ENCODE peak calls at places on chromosomes 1 and 21, in five cellular contexts. Y, D, G, W and F are unnamed samples.

GRCh38 chr21:35428041-35428400 is 378.9 kb upstream of the RUNX1 start:
- DNase-seq in G (no peak), D (no peak), Y (peak; percentile 31), W (no peak), F (no peak)

GRCh38 chr1:231601775-231602674 is 24.6 kb upstream of the DISC1 start:
- DNase-seq in D (no peak), W (no peak), Y (no peak), G (no peak), F (no peak)

GRCh38 chr1:233343262-233343661 is 15.7 kb downstream of the MAP3K21 start:
- DNase-seq in D (no peak), G (no peak), Y (no peak), W (no peak), F (no peak)

GRCh38 chr1:110492573-110492972 is 26.4 kb downstream of the KCNA10 start:
- DNase-seq in G (no peak), D (no peak), W (no peak), Y (no peak), F (no peak)

GRCh38 chr1:233025156-233025555 is 74.7 kb downstream of the NTPCR start:
- DNase-seq in D (no peak), W (no peak), Y (no peak), G (no peak), F (peak; percentile 42)

GRCh38 chr1:160767417-160768294 is 28.3 kb upstream of the LY9 start:
- DNase-seq in D (peak; percentile 87), W (no peak), G (peak; percentile 36), Y (no peak), F (no peak)

GRCh38 chr1:81305997-81306452 is 494.7 kb upstream of the ADGRL2 start:
- DNase-seq in W (no peak), G (no peak), D (peak; percentile 36), Y (no peak), F (peak; percentile 18)

GRCh38 chr1:34901919-34902318 is 27.5 kb downstream of the DLGAP3 start:
- DNase-seq in W (no peak), Y (no peak), D (no peak), G (no peak), F (no peak)

GRCh38 chr1:17192394-17193221 is 12.3 kb upstream of the PADI1 start:
- DNase-seq in Y (peak; percentile 28), G (no peak), W (no peak), D (no peak), F (no peak)

GRCh38 chr1:55684131-55684650 is 469.0 kb upstream of the USP24 start:
- DNase-seq in Y (no peak), D (no peak), W (no peak), G (no peak), F (no peak)

GRCh38 chr1:151061012-151061401 is 810 bp downstream of the MLLT11 start:
- DNase-seq in W (no peak), G (no peak), D (no peak), Y (no peak), F (no peak)

GRCh38 chr1:56803561-56804156 is 15.5 kb downstream of the FYB2 start:
- DNase-seq in Y (no peak), D (peak; percentile 19), W (no peak), G (no peak), F (no peak)

GRCh38 chr21:29741761-29742160 is 198.0 kb downstream of the GRIK1 start:
- DNase-seq in W (no peak), Y (no peak), D (no peak), G (no peak), F (no peak)

GRCh38 chr1:85888961-85889360 is 180.7 kb upstream of the ZNHIT6 start:
- DNase-seq in W (no peak), G (no peak), Y (no peak), D (no peak), F (no peak)

GRCh38 chr1:55305735-55306134 is 90.6 kb upstream of the USP24 start:
- DNase-seq in D (peak; percentile 32), W (no peak), G (no peak), Y (no peak), F (no peak)

GRCh38 chr1:56200921-56201320 is 378.4 kb downstream of the PLPP3 start:
- DNase-seq in D (no peak), G (no peak), Y (no peak), W (no peak), F (no peak)

GRCh38 chr1:66521736-66522365 is 12.1 kb upstream of the SGIP1 start:
- DNase-seq in W (no peak), G (no peak), D (peak; percentile 84), Y (no peak), F (no peak)

GRCh38 chr1:160821627-160822026 is 25.7 kb downstream of the LY9 start:
- DNase-seq in W (no peak), G (no peak), Y (no peak), D (no peak), F (no peak)

GRCh38 chr1:248000169-248000568 is 13.3 kb upstream of the OR2L5 start:
- DNase-seq in W (no peak), D (peak; percentile 23), Y (no peak), G (no peak), F (no peak)

GRCh38 chr1:20137604-20138003 is 1.5 kb upstream of the PLA2G2F start:
- DNase-seq in Y (no peak), D (no peak), W (no peak), G (no peak), F (no peak)

GRCh38 chr1:100971021-100971420 is 54.6 kb downstream of the DPH5 start:
- DNase-seq in D (no peak), Y (no peak), G (no peak), W (no peak), F (no peak)

GRCh38 chr1:54798206-54798605 is 2.9 kb downstream of the TTC22 start:
- DNase-seq in D (no peak), Y (no peak), W (no peak), G (no peak), F (no peak)

GRCh38 chr1:217048104-217048707 is 325.0 kb upstream of the ESRRG start:
- DNase-seq in Y (no peak), G (no peak), D (no peak), W (no peak), F (peak; percentile 6)

GRCh38 chr1:115337633-115338456 is at the start of gene NGF:
- DNase-seq in Y (no peak), W (peak; percentile 82), D (peak; percentile 31), G (no peak), F (peak; percentile 16)

GRCh38 chr1:221602866-221603265 is 139.0 kb downstream of the DUSP10 start:
- DNase-seq in W (no peak), Y (no peak), G (no peak), D (peak; percentile 20), F (no peak)

GRCh38 chr1:9529190-9529589 is 10.1 kb upstream of the SLC25A33 start:
- DNase-seq in W (no peak), D (peak; percentile 20), G (no peak), Y (no peak), F (no peak)

GRCh38 chr1:97647776-97648175 is 273.1 kb downstream of the DPYD start:
- DNase-seq in W (no peak), G (no peak), D (peak; percentile 26), Y (no peak), F (no peak)

GRCh38 chr1:87169250-87169910 is 159.3 kb upstream of the LMO4 start:
- DNase-seq in G (no peak), Y (no peak), D (no peak), W (no peak), F (no peak)

GRCh38 chr1:99502400-99502799 is 143.5 kb upstream of the PALMD start:
- DNase-seq in D (no peak), G (no peak), W (no peak), Y (no peak), F (no peak)

GRCh38 chr1:181314010-181314409 is 169.3 kb upstream of the CACNA1E start:
- DNase-seq in W (no peak), G (no peak), D (no peak), Y (no peak), F (no peak)

GRCh38 chr1:25167269-25168192 is 64.8 kb downstream of the SYF2 start:
- DNase-seq in W (no peak), Y (no peak), D (peak; percentile 89), G (no peak), F (no peak)

GRCh38 chr1:46077669-46078068 is 54.8 kb downstream of the PIK3R3 start:
- DNase-seq in Y (no peak), W (no peak), D (peak; percentile 74), G (no peak), F (no peak)

GRCh38 chr1:54950361-54951163 is 29.9 kb upstream of the TMEM61 start:
- DNase-seq in G (peak; percentile 27), Y (peak; percentile 43), W (peak; percentile 72), D (peak; percentile 71), F (peak; percentile 77)